ENCODE peak calls at places on chromosomes 1 and 21, in five cellular contexts. M is AG10803, P is OCI-LY7, B is psoas muscle, S is kidney. Y is an unnamed sample.

GRCh38 chr1:212072047-212072446 is 36.5 kb downstream of the DTL start:
- DNase-seq in M (no peak), P (no peak), B (no peak), S (no peak), Y (no peak)

GRCh38 chr1:48109390-48110009 is 112.3 kb upstream of the TRABD2B start:
- DNase-seq in M (peak; percentile 61), P (peak; percentile 49), B (no peak), S (no peak), Y (peak; percentile 61)

GRCh38 chr1:50720457-50721053 is 239.5 kb downstream of the FAF1 start:
- DNase-seq in M (no peak), P (no peak), B (no peak), S (no peak), Y (no peak)

GRCh38 chr1:205812271-205812877 is 624 bp downstream of the SLC41A1 start:
- DNase-seq in M (no peak), P (peak; percentile 29), B (no peak), S (peak; percentile 64), Y (no peak)

GRCh38 chr1:4071675-4072074 is 171.6 kb upstream of the C1orf174 start:
- DNase-seq in M (no peak), P (no peak), B (no peak), S (no peak), Y (no peak)

GRCh38 chr1:109478806-109479205 is 4.9 kb upstream of the ATXN7L2 start:
- DNase-seq in M (no peak), P (peak; percentile 38), B (no peak), S (no peak), Y (no peak)

GRCh38 chr1:221998781-221999180 is 256.9 kb upstream of the DUSP10 start:
- DNase-seq in M (no peak), P (no peak), B (no peak), S (no peak), Y (no peak)

GRCh38 chr1:17012775-17013501 is 1.2 kb upstream of the ATP13A2 start:
- DNase-seq in M (peak; percentile 80), P (no peak), B (no peak), S (peak; percentile 35), Y (no peak)

GRCh38 chr1:69737527-69738176 is 169.9 kb downstream of the LRRC7 start:
- DNase-seq in M (peak; percentile 72), P (peak; percentile 61), B (no peak), S (no peak), Y (peak; percentile 78)

GRCh38 chr1:83693409-83694126 is 305.4 kb downstream of the TTLL7 start:
- DNase-seq in M (no peak), P (peak; percentile 20), B (no peak), S (no peak), Y (no peak)

GRCh38 chr1:83887483-83887882 is 111.4 kb downstream of the TTLL7 start:
- DNase-seq in M (no peak), P (no peak), B (no peak), S (no peak), Y (no peak)

GRCh38 chr21:26501622-26502021 is 71.5 kb downstream of the CYYR1 start:
- DNase-seq in M (no peak), P (no peak), B (no peak), S (no peak), Y (no peak)

GRCh38 chr1:149942207-149942606 is 5.5 kb upstream of the MTMR11 start:
- DNase-seq in M (no peak), P (no peak), B (no peak), S (no peak), Y (no peak)

GRCh38 chr1:158998781-158999161 is 10.9 kb upstream of the IFI16 start:
- DNase-seq in M (peak; percentile 65), P (peak; percentile 79), B (peak; percentile 60), S (peak; percentile 82), Y (peak; percentile 46)

GRCh38 chr1:159000627-159001026 is 9.1 kb upstream of the IFI16 start:
- DNase-seq in M (peak; percentile 92), P (no peak), B (peak; percentile 83), S (peak; percentile 92), Y (peak; percentile 93)

GRCh38 chr1:159000070-159000409 is 9.7 kb upstream of the IFI16 start:
- DNase-seq in M (no peak), P (no peak), B (no peak), S (no peak), Y (no peak)

GRCh38 chr1:158998037-158998780 is 11.5 kb upstream of the IFI16 start:
- DNase-seq in M (no peak), P (no peak), B (no peak), S (no peak), Y (no peak)

GRCh38 chr1:158999301-159000069 is 10.2 kb upstream of the IFI16 start:
- DNase-seq in M (peak; percentile 97), P (no peak), B (peak; percentile 75), S (peak; percentile 86), Y (peak; percentile 92)
- TF ChIP-seq CTCF in M (no peak), P (no peak), B (no peak), S (no peak), Y (no peak)

DNA sequence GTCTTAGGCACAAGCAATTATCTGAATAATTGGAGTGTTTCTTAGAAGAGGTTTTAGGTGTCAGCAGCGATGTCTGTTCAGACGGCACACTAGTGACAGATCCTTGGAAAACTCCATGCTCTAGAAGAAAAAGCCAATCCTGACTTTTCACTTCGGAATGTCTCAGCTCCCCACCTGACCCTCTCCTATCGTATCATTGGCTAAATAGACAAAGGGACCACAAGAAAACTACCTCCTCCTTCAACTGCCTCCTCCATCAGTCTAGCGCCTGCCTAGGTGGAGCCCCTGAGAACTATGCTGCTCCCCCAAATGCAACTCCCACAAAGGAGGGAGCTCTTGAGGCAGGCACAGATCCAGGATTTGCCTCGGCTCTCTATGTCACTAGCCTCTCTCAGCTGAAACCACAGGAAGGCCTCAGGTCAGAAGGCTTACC is 148.4 kb downstream of the TOMM20 start:
- DNase-seq in M (no peak), P (no peak), B (no peak), S (no peak), Y (no peak)
- H3K4me3 ChIP-seq in M (peak overlapping the region; percentile 19), P (no peak overlapping the region), B (peak overlapping the region; percentile 29), S (no peak overlapping the region), Y (no peak overlapping the region)

DNA sequence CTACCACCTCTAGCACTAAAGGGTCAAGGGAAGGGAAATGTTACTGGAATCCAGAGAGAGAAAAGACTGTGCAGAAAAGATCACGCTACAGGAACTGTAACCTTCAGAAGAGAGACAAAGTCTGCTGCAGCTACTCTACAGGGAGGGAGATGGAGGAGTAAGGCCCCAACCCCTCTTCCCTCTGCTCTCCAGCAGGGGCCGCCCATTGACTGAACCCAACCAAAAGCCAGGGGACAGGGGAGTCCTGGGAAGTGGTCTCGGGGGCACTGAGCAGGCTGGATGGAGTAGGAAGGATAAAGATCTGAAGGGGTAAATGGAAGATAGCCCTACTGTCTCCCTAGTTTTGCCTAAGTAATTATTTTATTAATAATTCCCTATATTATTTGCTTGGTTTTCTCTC is 72.8 kb upstream of the NR5A2 start:
- DNase-seq in M (no peak), P (peak; percentile 74), B (no peak), S (no peak), Y (no peak)
- TF ChIP-seq CTCF in M (peak; percentile 42), P (peak; percentile 95), B (no peak), S (no peak), Y (peak; percentile 60)

DNA sequence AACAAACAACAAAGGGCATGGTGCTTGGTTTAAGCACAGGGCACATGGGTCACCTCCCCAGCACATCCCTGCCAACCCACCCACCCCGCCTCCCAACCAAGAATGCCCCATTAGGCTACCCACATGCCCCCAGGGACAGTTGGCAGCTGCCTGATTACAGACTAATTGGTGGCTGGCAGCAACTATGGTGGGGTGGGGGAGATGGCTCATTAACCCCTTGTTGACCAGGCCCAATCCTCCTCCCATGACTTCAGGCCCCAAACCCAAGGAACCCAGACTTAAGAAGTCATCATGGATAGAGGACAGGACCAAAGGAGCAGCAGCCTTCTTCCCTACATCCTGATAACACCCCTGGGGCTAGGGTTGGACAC is 1.3 kb downstream of the RIMS3 start:
- DNase-seq in M (no peak), P (peak; percentile 58), B (no peak), S (no peak), Y (no peak)
- H3K4me3 ChIP-seq in M (no peak overlapping the region), P (peak overlapping the region; percentile 83), B (no peak overlapping the region), S (no peak overlapping the region), Y (no peak overlapping the region)

GRCh38 chr1:39645411-39646043 is 6.1 kb upstream of the HEYL start:
- DNase-seq in M (no peak), P (no peak), B (no peak), S (no peak), Y (no peak)

GRCh38 chr1:39647247-39647646 is 7.8 kb upstream of the HEYL start:
- DNase-seq in M (no peak), P (no peak), B (no peak), S (no peak), Y (no peak)

GRCh38 chr1:39643705-39644104 is 4.3 kb upstream of the HEYL start:
- DNase-seq in M (no peak), P (no peak), B (no peak), S (no peak), Y (no peak)

GRCh38 chr1:39648496-39648895 is 9.1 kb upstream of the HEYL start:
- DNase-seq in M (no peak), P (no peak), B (no peak), S (no peak), Y (no peak)

DNA sequence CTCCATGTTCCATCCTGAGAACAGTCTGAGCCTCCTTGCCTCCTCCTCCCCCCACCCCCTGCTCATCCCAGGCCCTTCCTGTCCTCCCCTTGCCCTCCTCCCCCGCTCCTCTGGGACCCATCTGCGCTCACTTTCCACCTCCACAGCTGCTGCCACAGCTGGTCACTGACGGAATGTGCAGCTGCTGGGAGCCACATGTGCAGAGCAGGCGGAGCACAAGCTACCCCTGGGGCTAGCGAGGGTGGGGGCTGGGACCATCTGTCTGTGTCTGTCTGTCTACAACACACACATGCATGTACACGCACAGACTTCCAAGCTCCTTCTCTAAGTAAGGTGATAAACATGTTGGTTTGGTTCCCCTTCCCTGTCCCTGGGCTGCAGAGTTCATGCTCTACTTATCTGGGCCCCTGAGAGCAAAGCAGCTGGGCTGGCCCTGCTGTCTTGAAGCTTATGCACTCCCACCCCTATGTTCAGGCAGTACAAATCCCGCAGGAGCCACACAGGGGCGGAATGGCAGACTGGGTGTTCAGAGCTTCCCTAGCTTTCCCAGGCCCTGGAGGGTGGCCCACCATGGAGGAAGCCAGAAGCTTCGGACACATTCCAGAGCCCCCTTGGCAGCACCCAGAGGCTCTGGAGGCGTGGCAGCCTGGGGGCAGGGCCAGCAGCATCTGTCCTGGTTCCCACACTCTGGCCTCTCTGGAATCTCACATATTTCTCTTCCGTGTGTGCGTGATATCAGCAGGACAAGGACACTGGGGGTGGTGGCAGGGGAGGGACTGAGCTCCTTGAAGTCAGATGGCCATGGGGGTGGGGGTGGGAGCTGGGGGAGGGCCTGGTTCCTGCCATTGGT is 7.0 kb upstream of the HEYL start:
- DNase-seq in M (peak; percentile 73), P (peak; percentile 60), B (peak; percentile 79), S (peak; percentile 89), Y (peak; percentile 76)
- TF ChIP-seq CTCF in M (no peak), P (no peak), B (no peak), S (no peak), Y (no peak)

GRCh38 chr1:238484121-238484520 is 593.4 kb upstream of the ZP4 start:
- DNase-seq in M (no peak), P (no peak), B (no peak), S (no peak), Y (no peak)
- H3K4me3 ChIP-seq in M (no peak overlapping the region), P (no peak overlapping the region), B (no peak overlapping the region), S (peak overlapping the region; percentile 72), Y (peak overlapping the region; percentile 58)

GRCh38 chr1:61337037-61337436 is 254.7 kb downstream of the NFIA start:
- DNase-seq in M (no peak), P (no peak), B (no peak), S (no peak), Y (no peak)
- TF ChIP-seq CTCF in M (peak; percentile 20), P (no peak), B (peak; percentile 35), S (no peak), Y (peak; percentile 41)

GRCh38 chr1:92487078-92487605 is 417 bp upstream of the GFI1 start:
- DNase-seq in M (no peak), P (no peak), B (no peak), S (no peak), Y (no peak)
- H3K4me3 ChIP-seq in M (no peak overlapping the region), P (no peak overlapping the region), B (peak overlapping the region; percentile 68), S (no peak overlapping the region), Y (peak overlapping the region; percentile 60)